ENCODE peak calls at places on chromosomes 13 and 19, in seven cellular contexts. N, C, R, M, L, Q and J are unnamed samples.
A peak's percentile ranks its signal among the peaks of the same experiment; 100 is the strongest.

GRCh38 chr13:44101347-44102083 is 221.8 kb downstream of the LACC1 start:
- DNase-seq in L (no peak), M (no peak), R (no peak), Q (no peak), N (no peak), C (no peak), J (no peak)

GRCh38 chr19:27974082-27974513 is 1238.9 kb downstream of the UQCRFS1 start:
- DNase-seq in R (peak; percentile 78), L (peak; percentile 2), M (peak; percentile 38), C (peak; percentile 26), Q (peak; percentile 25), N (peak; percentile 52), J (no peak)

GRCh38 chr13:24148414-24149305 is 11.9 kb upstream of the SPATA13 start:
- DNase-seq in R (peak; percentile 86), Q (no peak), M (no peak), L (peak; percentile 90), C (no peak), N (no peak), J (peak; percentile 99)

GRCh38 chr19:29766100-29766499 is 45.7 kb upstream of the CCNE1 start:
- DNase-seq in N (no peak), C (no peak), L (no peak), Q (no peak), R (no peak), M (no peak), J (no peak)

GRCh38 chr19:17214531-17215124 is 529 bp upstream of the USE1 start:
- DNase-seq in L (no peak), C (peak; percentile 29), N (peak; percentile 52), R (peak; percentile 3), M (no peak), Q (no peak), J (no peak)

GRCh38 chr13:101945435-101945834 is 456.4 kb downstream of the FGF14 start:
- DNase-seq in N (no peak), Q (no peak), R (no peak), L (no peak), C (no peak), M (no peak), J (peak; percentile 33)

GRCh38 chr19:49019242-49019932 is 2.5 kb upstream of the LHB start:
- DNase-seq in L (peak; percentile 67), C (peak; percentile 93), N (peak; percentile 92), M (peak; percentile 25), Q (no peak), R (peak; percentile 49), J (peak; percentile 89)

GRCh38 chr19:9130965-9131364 is 4.2 kb upstream of the OR7G3 start:
- DNase-seq in Q (no peak), C (no peak), N (no peak), L (no peak), R (no peak), M (no peak), J (no peak)

GRCh38 chr19:40612831-40613668 is 11.9 kb downstream of the LTBP4 start:
- DNase-seq in N (peak; percentile 99), L (no peak), R (peak; percentile 72), C (peak; percentile 89), M (peak; percentile 20), Q (no peak), J (peak; percentile 79)

GRCh38 chr19:14048439-14049153 is 13.3 kb downstream of the PALM3 start:
- DNase-seq in N (peak; percentile 97), L (peak; percentile 23), M (peak; percentile 76), Q (no peak), R (peak; percentile 62), C (peak; percentile 86), J (peak; percentile 58)

GRCh38 chr19:50817941-50818858 is 5.4 kb downstream of the KLK1 start:
- DNase-seq in L (no peak), C (peak; percentile 96), Q (peak; percentile 63), N (peak; percentile 99), M (no peak), R (peak; percentile 77), J (no peak)

GRCh38 chr13:46386996-46387851 is at the start of gene RUBCNL:
- DNase-seq in N (peak; percentile 77), L (no peak), Q (no peak), R (peak; percentile 39), M (peak; percentile 65), C (peak; percentile 13), J (peak; percentile 1)

GRCh38 chr19:3404324-3405260 is 38.2 kb downstream of the NFIC start:
- DNase-seq in C (no peak), Q (no peak), N (no peak), L (no peak), M (no peak), R (peak; percentile 58), J (no peak)

GRCh38 chr13:105597573-105597972 is 937.9 kb downstream of the EFNB2 start:
- DNase-seq in N (no peak), C (no peak), L (no peak), Q (no peak), M (no peak), R (no peak), J (no peak)

GRCh38 chr19:32599258-32599657 is 18.3 kb downstream of the PDCD5 start:
- DNase-seq in M (no peak), N (no peak), C (no peak), Q (no peak), R (no peak), L (no peak), J (no peak)

GRCh38 chr13:44362394-44363040 is 11.1 kb upstream of the SERP2 start:
- DNase-seq in C (no peak), R (no peak), M (no peak), L (no peak), N (no peak), Q (no peak), J (no peak)

GRCh38 chr19:42360787-42361544 is 29.1 kb downstream of the CNFN start:
- DNase-seq in L (no peak), R (no peak), M (no peak), C (no peak), N (peak; percentile 76), Q (no peak), J (no peak)
- TF ChIP-seq CTCF in L (no peak), R (no peak), M (no peak), C (peak; percentile 11), N (peak; percentile 68), Q (no peak), J (no peak)

DNA sequence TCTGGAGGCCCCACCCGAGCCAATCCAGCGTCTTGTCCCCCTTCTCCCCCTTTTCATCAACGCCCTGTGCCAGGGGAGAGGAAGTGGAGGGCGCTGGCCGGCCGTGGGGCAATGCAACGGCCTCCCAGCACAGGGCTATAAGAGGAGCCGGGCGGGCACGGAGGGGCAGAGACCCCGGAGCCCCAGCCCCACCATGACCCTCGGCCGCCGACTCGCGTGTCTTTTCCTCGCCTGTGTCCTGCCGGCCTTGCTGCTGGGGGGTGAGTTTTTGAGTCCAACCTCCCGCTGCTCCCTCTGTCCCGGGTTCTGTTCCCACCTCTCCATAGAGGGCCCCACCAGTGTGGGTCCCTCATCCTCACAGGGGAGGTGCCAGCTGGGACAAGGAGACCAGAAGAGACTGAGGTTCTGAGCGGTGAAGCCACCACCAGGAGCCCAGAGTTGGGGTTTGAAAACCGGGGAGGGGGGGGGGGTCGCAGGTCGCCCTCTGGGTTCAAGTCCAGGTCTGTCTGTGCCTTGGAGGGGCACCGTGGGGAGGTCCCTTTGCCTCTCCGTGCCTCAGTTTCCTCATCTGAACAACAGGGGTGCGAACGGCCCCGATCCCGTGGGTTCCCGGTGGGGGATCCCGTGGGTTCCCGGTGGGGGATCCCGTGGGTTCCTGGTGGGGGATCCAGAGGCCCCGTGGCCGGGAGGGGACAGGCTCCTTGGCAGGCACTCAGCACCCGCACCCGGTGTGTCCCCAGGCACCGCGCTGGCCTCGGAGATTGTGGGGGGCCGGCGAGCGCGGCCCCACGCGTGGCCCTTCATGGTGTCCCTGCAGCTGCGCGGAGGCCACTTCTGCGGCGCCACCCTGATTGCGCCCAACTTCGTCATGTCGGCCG is at the start of gene ELANE:
- DNase-seq in Q (no peak), R (peak; percentile 4), N (no peak), M (no peak), C (no peak), L (no peak), J (no peak)
- TF ChIP-seq EZH2 in Q (no peak), R (no peak), N (no peak), M (no peak), C (no peak), L (no peak), J (no peak)

DNA sequence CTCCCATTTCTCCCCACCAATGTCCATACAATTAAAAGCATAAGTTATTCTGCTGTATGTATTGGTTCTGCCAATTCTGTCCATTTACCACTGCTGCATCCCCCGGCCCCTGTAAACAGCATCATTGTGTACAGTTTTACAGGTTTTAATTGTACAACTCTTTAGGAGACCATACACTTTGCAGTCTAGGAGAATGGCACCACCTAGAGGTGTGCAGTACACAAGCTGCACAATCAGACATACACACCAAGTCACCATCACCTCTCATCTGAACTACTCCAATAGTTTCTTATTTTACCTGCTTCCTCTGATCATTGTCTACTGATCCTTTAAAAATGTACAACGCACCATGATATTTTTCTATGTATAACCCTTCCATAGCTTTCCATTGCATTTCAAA is 855.9 kb upstream of the KLHL1 start:
- DNase-seq in R (no peak), L (peak; percentile 38), Q (no peak), N (no peak), M (no peak), C (no peak), J (no peak)
- TF ChIP-seq CTCF in R (peak; percentile 24), L (peak; percentile 74), Q (peak; percentile 24), N (no peak), M (peak; percentile 41), C (no peak), J (no peak)

GRCh38 chr19:42156571-42156970 is 24.3 kb upstream of the POU2F2 start:
- DNase-seq in C (no peak), L (no peak), M (no peak), N (no peak), Q (no peak), R (no peak), J (no peak)

GRCh38 chr19:42153606-42154405 is 21.6 kb upstream of the POU2F2 start:
- DNase-seq in C (no peak), N (no peak), R (no peak), Q (no peak), M (no peak), L (no peak), J (no peak)

GRCh38 chr19:42152876-42153275 is 20.6 kb upstream of the POU2F2 start:
- DNase-seq in N (no peak), Q (no peak), C (no peak), R (no peak), L (no peak), M (no peak), J (no peak)

GRCh38 chr19:42155796-42156195 is 23.6 kb upstream of the POU2F2 start:
- DNase-seq in R (no peak), N (no peak), C (no peak), Q (no peak), L (no peak), M (no peak), J (no peak)

DNA sequence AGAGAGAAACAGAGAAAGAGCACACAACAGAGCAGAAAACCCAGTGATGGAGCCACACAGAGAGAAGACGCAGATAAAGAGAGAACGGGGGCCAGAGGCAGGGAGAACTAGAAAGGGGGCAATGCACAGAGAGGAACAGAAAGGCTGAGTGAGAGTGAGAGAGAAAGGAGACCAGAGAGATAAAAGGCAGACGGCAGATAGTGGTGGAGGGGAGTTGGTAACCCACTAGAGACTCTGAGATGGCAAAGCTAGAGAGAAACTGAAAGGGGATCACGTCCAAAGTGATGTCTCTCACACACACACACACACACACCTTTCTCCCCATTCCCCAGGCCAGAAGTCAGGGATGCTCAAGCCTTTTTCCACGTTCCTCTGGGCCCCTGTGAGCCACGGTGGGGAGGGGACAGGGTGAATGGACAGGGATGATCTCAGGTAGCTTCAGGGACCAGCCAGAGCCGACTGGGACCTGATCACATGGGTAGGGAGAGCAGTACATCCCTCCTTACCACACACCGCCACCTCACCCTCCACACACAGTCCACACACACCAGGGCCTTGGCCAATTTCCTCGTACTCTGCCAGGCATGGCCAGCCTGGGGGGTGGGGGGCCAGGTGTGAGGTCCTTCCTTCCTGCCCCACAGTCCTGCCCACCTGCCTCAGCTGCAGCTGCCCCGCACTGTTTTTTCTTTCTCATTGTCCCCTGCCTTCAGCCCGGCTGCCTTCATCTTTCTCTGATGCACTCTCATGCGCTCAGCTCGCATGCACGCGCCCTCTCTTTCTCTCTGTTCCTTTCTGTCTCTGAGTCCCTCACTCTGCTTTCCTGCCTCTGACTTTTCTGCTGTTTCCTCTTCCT is 22.5 kb upstream of the POU2F2 start:
- DNase-seq in R (no peak), Q (no peak), N (no peak), L (no peak), C (no peak), M (no peak), J (no peak)
- TF ChIP-seq EZH2 in R (no peak), Q (no peak), N (no peak), L (no peak), C (no peak), M (no peak), J (no peak)